ENCODE peak calls at places on chromosomes 3 and 15, in four cellular contexts. One of them, this sample, is unnamed.
A peak's percentile ranks its signal among the peaks of the same experiment; 100 is the strongest.

GRCh38 chr3:129230311-129231019 is 18.9 kb upstream of the COPG1 start:
- DNase-seq in brain microvascular endothelial cell: peak; percentile 84
- DNase-seq in stimulated activated CD8-positive, alpha-beta memory T cell treated with anti-CD3 and anti-CD28 coated beads, Interleukin-15, amount 100 ng/mL, for 24 hours: no peak
- DNase-seq in hypothalamus: no peak
- DNase-seq in this sample: no peak

GRCh38 chr3:156307704-156308103 is 187.3 kb downstream of the KCNAB1 start:
- DNase-seq in brain microvascular endothelial cell: peak; percentile 93
- DNase-seq in stimulated activated CD8-positive, alpha-beta memory T cell treated with anti-CD3 and anti-CD28 coated beads, Interleukin-15, amount 100 ng/mL, for 24 hours: no peak
- DNase-seq in hypothalamus: no peak
- DNase-seq in this sample: no peak

GRCh38 chr3:44915702-44916438 is 41.5 kb downstream of the TGM4 start:
- DNase-seq in brain microvascular endothelial cell: no peak
- DNase-seq in stimulated activated CD8-positive, alpha-beta memory T cell treated with anti-CD3 and anti-CD28 coated beads, Interleukin-15, amount 100 ng/mL, for 24 hours: no peak
- DNase-seq in hypothalamus: no peak
- DNase-seq in this sample: no peak

GRCh38 chr3:157023211-157023610 is 136.7 kb downstream of the CCNL1 start:
- DNase-seq in brain microvascular endothelial cell: no peak
- DNase-seq in stimulated activated CD8-positive, alpha-beta memory T cell treated with anti-CD3 and anti-CD28 coated beads, Interleukin-15, amount 100 ng/mL, for 24 hours: no peak
- DNase-seq in hypothalamus: no peak
- DNase-seq in this sample: no peak

GRCh38 chr3:195203631-195204030 is 67.3 kb downstream of the XXYLT1 start:
- DNase-seq in brain microvascular endothelial cell: no peak
- DNase-seq in stimulated activated CD8-positive, alpha-beta memory T cell treated with anti-CD3 and anti-CD28 coated beads, Interleukin-15, amount 100 ng/mL, for 24 hours: no peak
- DNase-seq in hypothalamus: peak; percentile 24
- DNase-seq in this sample: no peak

GRCh38 chr15:65056868-65057548 is 10.8 kb downstream of the RASL12 start:
- DNase-seq in brain microvascular endothelial cell: peak; percentile 17
- DNase-seq in stimulated activated CD8-positive, alpha-beta memory T cell treated with anti-CD3 and anti-CD28 coated beads, Interleukin-15, amount 100 ng/mL, for 24 hours: no peak
- DNase-seq in hypothalamus: no peak
- DNase-seq in this sample: no peak

GRCh38 chr15:72599855-72600464 is 54.5 kb upstream of the GOLGA6B start:
- DNase-seq in brain microvascular endothelial cell: peak; percentile 64
- DNase-seq in stimulated activated CD8-positive, alpha-beta memory T cell treated with anti-CD3 and anti-CD28 coated beads, Interleukin-15, amount 100 ng/mL, for 24 hours: no peak
- DNase-seq in hypothalamus: no peak
- DNase-seq in this sample: no peak

GRCh38 chr3:177441813-177442646 is 244.7 kb upstream of the TBL1XR1 start:
- DNase-seq in brain microvascular endothelial cell: no peak
- DNase-seq in stimulated activated CD8-positive, alpha-beta memory T cell treated with anti-CD3 and anti-CD28 coated beads, Interleukin-15, amount 100 ng/mL, for 24 hours: no peak
- DNase-seq in hypothalamus: no peak
- DNase-seq in this sample: no peak

GRCh38 chr15:91853968-91854943 is 748 bp downstream of the SLCO3A1 start:
- DNase-seq in brain microvascular endothelial cell: no peak
- DNase-seq in stimulated activated CD8-positive, alpha-beta memory T cell treated with anti-CD3 and anti-CD28 coated beads, Interleukin-15, amount 100 ng/mL, for 24 hours: no peak
- DNase-seq in hypothalamus: peak; percentile 60
- DNase-seq in this sample: peak; percentile 63

GRCh38 chr3:15007681-15008141 is 57.4 kb downstream of the MRPS25 start:
- DNase-seq in brain microvascular endothelial cell: peak; percentile 64
- DNase-seq in stimulated activated CD8-positive, alpha-beta memory T cell treated with anti-CD3 and anti-CD28 coated beads, Interleukin-15, amount 100 ng/mL, for 24 hours: no peak
- DNase-seq in hypothalamus: no peak
- DNase-seq in this sample: no peak

GRCh38 chr15:77181305-77182074 is 110.6 kb upstream of the TSPAN3 start:
- DNase-seq in brain microvascular endothelial cell: no peak
- DNase-seq in stimulated activated CD8-positive, alpha-beta memory T cell treated with anti-CD3 and anti-CD28 coated beads, Interleukin-15, amount 100 ng/mL, for 24 hours: no peak
- DNase-seq in hypothalamus: no peak
- DNase-seq in this sample: no peak

GRCh38 chr3:65758871-65759598 is 279.7 kb downstream of the MAGI1 start:
- DNase-seq in brain microvascular endothelial cell: no peak
- DNase-seq in stimulated activated CD8-positive, alpha-beta memory T cell treated with anti-CD3 and anti-CD28 coated beads, Interleukin-15, amount 100 ng/mL, for 24 hours: no peak
- DNase-seq in hypothalamus: no peak
- DNase-seq in this sample: no peak

GRCh38 chr3:24495334-24495994 is 814 bp upstream of the THRB start:
- DNase-seq in brain microvascular endothelial cell: no peak
- DNase-seq in stimulated activated CD8-positive, alpha-beta memory T cell treated with anti-CD3 and anti-CD28 coated beads, Interleukin-15, amount 100 ng/mL, for 24 hours: no peak
- DNase-seq in hypothalamus: peak; percentile 33
- DNase-seq in this sample: no peak

GRCh38 chr3:123660900-123661299 is 76.0 kb upstream of the HACD2 start:
- DNase-seq in brain microvascular endothelial cell: peak; percentile 94
- DNase-seq in stimulated activated CD8-positive, alpha-beta memory T cell treated with anti-CD3 and anti-CD28 coated beads, Interleukin-15, amount 100 ng/mL, for 24 hours: no peak
- DNase-seq in hypothalamus: peak; percentile 75
- DNase-seq in this sample: no peak

GRCh38 chr3:190580443-190580842 is 66.6 kb downstream of the IL1RAP start:
- DNase-seq in brain microvascular endothelial cell: no peak
- DNase-seq in stimulated activated CD8-positive, alpha-beta memory T cell treated with anti-CD3 and anti-CD28 coated beads, Interleukin-15, amount 100 ng/mL, for 24 hours: no peak
- DNase-seq in hypothalamus: no peak
- DNase-seq in this sample: no peak

GRCh38 chr3:42975456-42975855 is 3.7 kb upstream of the GASK1A start:
- DNase-seq in brain microvascular endothelial cell: no peak
- DNase-seq in stimulated activated CD8-positive, alpha-beta memory T cell treated with anti-CD3 and anti-CD28 coated beads, Interleukin-15, amount 100 ng/mL, for 24 hours: no peak
- DNase-seq in hypothalamus: no peak
- DNase-seq in this sample: no peak

GRCh38 chr3:150248116-150248864 is 159.8 kb upstream of the TSC22D2 start:
- DNase-seq in brain microvascular endothelial cell: peak; percentile 59
- DNase-seq in stimulated activated CD8-positive, alpha-beta memory T cell treated with anti-CD3 and anti-CD28 coated beads, Interleukin-15, amount 100 ng/mL, for 24 hours: no peak
- DNase-seq in hypothalamus: no peak
- DNase-seq in this sample: no peak

GRCh38 chr3:156732715-156733114 is 58.3 kb downstream of the TIPARP start:
- DNase-seq in brain microvascular endothelial cell: no peak
- DNase-seq in stimulated activated CD8-positive, alpha-beta memory T cell treated with anti-CD3 and anti-CD28 coated beads, Interleukin-15, amount 100 ng/mL, for 24 hours: no peak
- DNase-seq in hypothalamus: no peak
- DNase-seq in this sample: no peak

GRCh38 chr3:52396011-52396906 is 48.6 kb downstream of the SEMA3G start:
- DNase-seq in brain microvascular endothelial cell: no peak
- DNase-seq in stimulated activated CD8-positive, alpha-beta memory T cell treated with anti-CD3 and anti-CD28 coated beads, Interleukin-15, amount 100 ng/mL, for 24 hours: no peak
- DNase-seq in hypothalamus: no peak
- DNase-seq in this sample: no peak

GRCh38 chr15:69881310-69881660 is 216.4 kb downstream of the TLE3 start:
- DNase-seq in brain microvascular endothelial cell: no peak
- DNase-seq in stimulated activated CD8-positive, alpha-beta memory T cell treated with anti-CD3 and anti-CD28 coated beads, Interleukin-15, amount 100 ng/mL, for 24 hours: no peak
- DNase-seq in hypothalamus: no peak
- DNase-seq in this sample: no peak

GRCh38 chr15:78640527-78640839 is 527 bp downstream of the CHRNB4 start:
- DNase-seq in brain microvascular endothelial cell: no peak
- DNase-seq in stimulated activated CD8-positive, alpha-beta memory T cell treated with anti-CD3 and anti-CD28 coated beads, Interleukin-15, amount 100 ng/mL, for 24 hours: no peak
- DNase-seq in hypothalamus: no peak
- DNase-seq in this sample: no peak

GRCh38 chr3:194322701-194323174 is 28.4 kb downstream of the CPN2 start:
- DNase-seq in brain microvascular endothelial cell: peak; percentile 48
- DNase-seq in stimulated activated CD8-positive, alpha-beta memory T cell treated with anti-CD3 and anti-CD28 coated beads, Interleukin-15, amount 100 ng/mL, for 24 hours: no peak
- DNase-seq in hypothalamus: no peak
- DNase-seq in this sample: no peak

GRCh38 chr3:189139631-189140030 is 32.1 kb upstream of the TPRG1 start:
- DNase-seq in brain microvascular endothelial cell: no peak
- DNase-seq in stimulated activated CD8-positive, alpha-beta memory T cell treated with anti-CD3 and anti-CD28 coated beads, Interleukin-15, amount 100 ng/mL, for 24 hours: no peak
- DNase-seq in hypothalamus: no peak
- DNase-seq in this sample: no peak

GRCh38 chr3:63975705-63976104 is 47.6 kb downstream of the PSMD6 start:
- DNase-seq in brain microvascular endothelial cell: peak; percentile 80
- DNase-seq in stimulated activated CD8-positive, alpha-beta memory T cell treated with anti-CD3 and anti-CD28 coated beads, Interleukin-15, amount 100 ng/mL, for 24 hours: no peak
- DNase-seq in hypothalamus: peak; percentile 28
- DNase-seq in this sample: no peak

GRCh38 chr3:192899540-192899982 is 18.1 kb downstream of the MB21D2 start:
- DNase-seq in brain microvascular endothelial cell: peak; percentile 68
- DNase-seq in stimulated activated CD8-positive, alpha-beta memory T cell treated with anti-CD3 and anti-CD28 coated beads, Interleukin-15, amount 100 ng/mL, for 24 hours: no peak
- DNase-seq in hypothalamus: no peak
- DNase-seq in this sample: no peak

GRCh38 chr15:76150508-76150907 is 90.7 kb downstream of the TMEM266 start:
- DNase-seq in brain microvascular endothelial cell: no peak
- DNase-seq in stimulated activated CD8-positive, alpha-beta memory T cell treated with anti-CD3 and anti-CD28 coated beads, Interleukin-15, amount 100 ng/mL, for 24 hours: no peak
- DNase-seq in hypothalamus: peak; percentile 36
- DNase-seq in this sample: no peak

GRCh38 chr15:70336425-70337009 is 238.8 kb upstream of the TLE3 start:
- DNase-seq in brain microvascular endothelial cell: no peak
- DNase-seq in stimulated activated CD8-positive, alpha-beta memory T cell treated with anti-CD3 and anti-CD28 coated beads, Interleukin-15, amount 100 ng/mL, for 24 hours: no peak
- DNase-seq in hypothalamus: no peak
- DNase-seq in this sample: no peak

GRCh38 chr15:69031013-69032001 is 16.8 kb downstream of the NOX5 start:
- DNase-seq in brain microvascular endothelial cell: peak; percentile 27
- DNase-seq in stimulated activated CD8-positive, alpha-beta memory T cell treated with anti-CD3 and anti-CD28 coated beads, Interleukin-15, amount 100 ng/mL, for 24 hours: no peak
- DNase-seq in hypothalamus: no peak
- DNase-seq in this sample: peak; percentile 81

GRCh38 chr15:66815322-66815721 is 113.3 kb downstream of the SMAD6 start:
- DNase-seq in brain microvascular endothelial cell: peak; percentile 82
- DNase-seq in stimulated activated CD8-positive, alpha-beta memory T cell treated with anti-CD3 and anti-CD28 coated beads, Interleukin-15, amount 100 ng/mL, for 24 hours: no peak
- DNase-seq in hypothalamus: no peak
- DNase-seq in this sample: no peak

GRCh38 chr15:95247068-95247984 is 1016.0 kb downstream of the MCTP2 start:
- DNase-seq in brain microvascular endothelial cell: peak; percentile 92
- DNase-seq in stimulated activated CD8-positive, alpha-beta memory T cell treated with anti-CD3 and anti-CD28 coated beads, Interleukin-15, amount 100 ng/mL, for 24 hours: no peak
- DNase-seq in hypothalamus: no peak
- DNase-seq in this sample: no peak

GRCh38 chr3:194379651-194380050 is 10.1 kb upstream of the LRRC15 start:
- DNase-seq in brain microvascular endothelial cell: no peak
- DNase-seq in stimulated activated CD8-positive, alpha-beta memory T cell treated with anti-CD3 and anti-CD28 coated beads, Interleukin-15, amount 100 ng/mL, for 24 hours: no peak
- DNase-seq in hypothalamus: no peak
- DNase-seq in this sample: no peak

GRCh38 chr15:60682115-60682514 is 203.2 kb upstream of the ICE2 start:
- DNase-seq in brain microvascular endothelial cell: peak; percentile 51
- DNase-seq in stimulated activated CD8-positive, alpha-beta memory T cell treated with anti-CD3 and anti-CD28 coated beads, Interleukin-15, amount 100 ng/mL, for 24 hours: no peak
- DNase-seq in hypothalamus: no peak
- DNase-seq in this sample: no peak

GRCh38 chr3:44996556-44996969 is 20.5 kb downstream of the EXOSC7 start:
- DNase-seq in brain microvascular endothelial cell: no peak
- DNase-seq in stimulated activated CD8-positive, alpha-beta memory T cell treated with anti-CD3 and anti-CD28 coated beads, Interleukin-15, amount 100 ng/mL, for 24 hours: no peak
- DNase-seq in hypothalamus: no peak
- DNase-seq in this sample: no peak

This sample was measured in H1.